ENCODE peak calls at places on chromosomes 4 and X, in eight cellular contexts. One of them, this sample, is unnamed.

GRCh38 chrX:22314692-22315091 is 42.0 kb downstream of the CBLL2 start:
- DNase-seq in NAMALWA: no peak
- DNase-seq in GM04504: no peak
- DNase-seq in bronchial epithelial cell: peak; percentile 4
- DNase-seq in skeletal muscle cell: no peak
- DNase-seq in endothelial cell: no peak
- DNase-seq in osteocyte: no peak
- DNase-seq in stimulated activated CD8-positive, alpha-beta memory T cell treated with anti-CD3 and anti-CD28 coated beads, Interleukin-15, amount 100 ng/mL, for 24 hours: no peak
- DNase-seq in this sample: no peak

GRCh38 chr4:102503831-102504786 is 3.0 kb downstream of the NFKB1 start:
- DNase-seq in GM04504: no peak
- DNase-seq in endothelial cell: no peak
- DNase-seq in stimulated activated CD8-positive, alpha-beta memory T cell treated with anti-CD3 and anti-CD28 coated beads, Interleukin-15, amount 100 ng/mL, for 24 hours: no peak
- DNase-seq in skeletal muscle cell: no peak
- DNase-seq in NAMALWA: peak; percentile 50
- DNase-seq in osteocyte: no peak
- DNase-seq in bronchial epithelial cell: peak; percentile 23
- DNase-seq in this sample: no peak

GRCh38 chrX:121308276-121308805 is 260.9 kb downstream of the GLUD2 start:
- DNase-seq in stimulated activated CD8-positive, alpha-beta memory T cell treated with anti-CD3 and anti-CD28 coated beads, Interleukin-15, amount 100 ng/mL, for 24 hours: peak; percentile 0
- DNase-seq in skeletal muscle cell: peak; percentile 74
- DNase-seq in bronchial epithelial cell: peak; percentile 44
- DNase-seq in NAMALWA: peak; percentile 19
- DNase-seq in endothelial cell: peak; percentile 6
- DNase-seq in GM04504: peak; percentile 14
- DNase-seq in osteocyte: no peak
- DNase-seq in this sample: peak; percentile 22

GRCh38 chrX:19846995-19847790 is 40.2 kb downstream of the SH3KBP1 start:
- DNase-seq in bronchial epithelial cell: peak; percentile 57
- DNase-seq in GM04504: peak; percentile 64
- DNase-seq in stimulated activated CD8-positive, alpha-beta memory T cell treated with anti-CD3 and anti-CD28 coated beads, Interleukin-15, amount 100 ng/mL, for 24 hours: no peak
- DNase-seq in osteocyte: no peak
- DNase-seq in endothelial cell: no peak
- DNase-seq in NAMALWA: no peak
- DNase-seq in skeletal muscle cell: peak; percentile 73
- DNase-seq in this sample: no peak

GRCh38 chrX:22699591-22700091 is 300.1 kb upstream of the DDX53 start:
- DNase-seq in bronchial epithelial cell: peak; percentile 5
- DNase-seq in NAMALWA: no peak
- DNase-seq in osteocyte: no peak
- DNase-seq in GM04504: no peak
- DNase-seq in skeletal muscle cell: no peak
- DNase-seq in endothelial cell: no peak
- DNase-seq in stimulated activated CD8-positive, alpha-beta memory T cell treated with anti-CD3 and anti-CD28 coated beads, Interleukin-15, amount 100 ng/mL, for 24 hours: no peak
- DNase-seq in this sample: no peak

GRCh38 chr4:123877561-123877960 is 481.0 kb downstream of the SPRY1 start:
- DNase-seq in skeletal muscle cell: no peak
- DNase-seq in endothelial cell: no peak
- DNase-seq in stimulated activated CD8-positive, alpha-beta memory T cell treated with anti-CD3 and anti-CD28 coated beads, Interleukin-15, amount 100 ng/mL, for 24 hours: no peak
- DNase-seq in GM04504: no peak
- DNase-seq in osteocyte: no peak
- DNase-seq in bronchial epithelial cell: no peak
- DNase-seq in NAMALWA: no peak
- DNase-seq in this sample: no peak

GRCh38 chr4:80307183-80307735 is 28.3 kb upstream of the CFAP299 start:
- DNase-seq in stimulated activated CD8-positive, alpha-beta memory T cell treated with anti-CD3 and anti-CD28 coated beads, Interleukin-15, amount 100 ng/mL, for 24 hours: no peak
- DNase-seq in skeletal muscle cell: no peak
- DNase-seq in osteocyte: no peak
- DNase-seq in GM04504: peak; percentile 76
- DNase-seq in endothelial cell: no peak
- DNase-seq in NAMALWA: no peak
- DNase-seq in bronchial epithelial cell: peak; percentile 78
- DNase-seq in this sample: no peak

GRCh38 chr4:100340534-100341364 is 150.5 kb upstream of the DDIT4L start:
- DNase-seq in osteocyte: no peak
- DNase-seq in endothelial cell: no peak
- DNase-seq in stimulated activated CD8-positive, alpha-beta memory T cell treated with anti-CD3 and anti-CD28 coated beads, Interleukin-15, amount 100 ng/mL, for 24 hours: no peak
- DNase-seq in bronchial epithelial cell: peak; percentile 4
- DNase-seq in NAMALWA: no peak
- DNase-seq in skeletal muscle cell: peak; percentile 24
- DNase-seq in GM04504: no peak
- DNase-seq in this sample: no peak

GRCh38 chrX:30521440-30522182 is 56.0 kb downstream of the TASL start:
- DNase-seq in NAMALWA: no peak
- DNase-seq in endothelial cell: no peak
- DNase-seq in stimulated activated CD8-positive, alpha-beta memory T cell treated with anti-CD3 and anti-CD28 coated beads, Interleukin-15, amount 100 ng/mL, for 24 hours: no peak
- DNase-seq in osteocyte: no peak
- DNase-seq in bronchial epithelial cell: peak; percentile 19
- DNase-seq in skeletal muscle cell: peak; percentile 64
- DNase-seq in GM04504: peak; percentile 35
- DNase-seq in this sample: no peak

GRCh38 chr4:4247711-4248035 is 350 bp downstream of the TMEM128 start:
- DNase-seq in NAMALWA: no peak
- DNase-seq in bronchial epithelial cell: peak; percentile 26
- DNase-seq in skeletal muscle cell: no peak
- DNase-seq in endothelial cell: no peak
- DNase-seq in GM04504: no peak
- DNase-seq in stimulated activated CD8-positive, alpha-beta memory T cell treated with anti-CD3 and anti-CD28 coated beads, Interleukin-15, amount 100 ng/mL, for 24 hours: no peak
- DNase-seq in osteocyte: no peak
- DNase-seq in this sample: no peak

GRCh38 chr4:152115794-152116193 is 355.0 kb upstream of the GATB start:
- DNase-seq in skeletal muscle cell: no peak
- DNase-seq in GM04504: no peak
- DNase-seq in NAMALWA: no peak
- DNase-seq in osteocyte: no peak
- DNase-seq in endothelial cell: peak; percentile 25
- DNase-seq in stimulated activated CD8-positive, alpha-beta memory T cell treated with anti-CD3 and anti-CD28 coated beads, Interleukin-15, amount 100 ng/mL, for 24 hours: no peak
- DNase-seq in bronchial epithelial cell: no peak
- DNase-seq in this sample: no peak

GRCh38 chr4:185870437-185870836 is 58.4 kb upstream of the SORBS2 start:
- DNase-seq in endothelial cell: no peak
- DNase-seq in osteocyte: no peak
- DNase-seq in NAMALWA: no peak
- DNase-seq in bronchial epithelial cell: no peak
- DNase-seq in skeletal muscle cell: no peak
- DNase-seq in GM04504: no peak
- DNase-seq in stimulated activated CD8-positive, alpha-beta memory T cell treated with anti-CD3 and anti-CD28 coated beads, Interleukin-15, amount 100 ng/mL, for 24 hours: no peak
- DNase-seq in this sample: no peak

GRCh38 chr4:40038972-40039371 is 17.7 kb upstream of the N4BP2 start:
- DNase-seq in GM04504: peak; percentile 24
- DNase-seq in stimulated activated CD8-positive, alpha-beta memory T cell treated with anti-CD3 and anti-CD28 coated beads, Interleukin-15, amount 100 ng/mL, for 24 hours: no peak
- DNase-seq in NAMALWA: no peak
- DNase-seq in skeletal muscle cell: no peak
- DNase-seq in bronchial epithelial cell: peak; percentile 98
- DNase-seq in osteocyte: no peak
- DNase-seq in endothelial cell: no peak
- DNase-seq in this sample: no peak